ENCODE peak calls at places on chromosomes 12 and 14, in six cellular contexts. One of them, this sample, is unnamed.

GRCh38 chr14:103422981-103423600 is 37.9 kb downstream of the MARK3 start:
- DNase-seq in thoracic aorta: no peak
- DNase-seq in NCI-H345: no peak
- DNase-seq in skeletal muscle cell: peak
- DNase-seq in NCI-H1436: no peak
- DNase-seq in T1000: no peak
- DNase-seq in this sample: no peak

GRCh38 chr12:48027183-48028002 is 23.1 kb upstream of the COL2A1 start:
- DNase-seq in thoracic aorta: no peak
- DNase-seq in NCI-H345: no peak
- DNase-seq in skeletal muscle cell: no peak
- DNase-seq in NCI-H1436: no peak
- DNase-seq in T1000: no peak
- DNase-seq in this sample: no peak

GRCh38 chr12:111180830-111181726 is 187.8 kb downstream of the PHETA1 start:
- DNase-seq in thoracic aorta: peak
- DNase-seq in NCI-H345: peak
- DNase-seq in skeletal muscle cell: peak
- DNase-seq in NCI-H1436: peak
- DNase-seq in T1000: no peak
- DNase-seq in this sample: no peak

GRCh38 chr12:76864791-76865400 is 13.9 kb downstream of the CSRP2 start:
- DNase-seq in thoracic aorta: no peak
- DNase-seq in NCI-H345: no peak
- DNase-seq in skeletal muscle cell: no peak
- DNase-seq in NCI-H1436: no peak
- DNase-seq in T1000: no peak
- DNase-seq in this sample: no peak

GRCh38 chr14:24172261-24172860 is 481 bp downstream of the REC8 start:
- DNase-seq in thoracic aorta: no peak
- DNase-seq in NCI-H345: no peak
- DNase-seq in skeletal muscle cell: no peak
- DNase-seq in NCI-H1436: no peak
- DNase-seq in T1000: no peak
- DNase-seq in this sample: no peak

GRCh38 chr12:32418903-32419519 is 19.7 kb downstream of the FGD4 start:
- DNase-seq in thoracic aorta: no peak
- DNase-seq in NCI-H345: no peak
- DNase-seq in skeletal muscle cell: no peak
- DNase-seq in NCI-H1436: no peak
- DNase-seq in T1000: no peak
- DNase-seq in this sample: no peak

GRCh38 chr12:80778005-80778541 is 61.4 kb downstream of the MYF5 start:
- DNase-seq in thoracic aorta: no peak
- DNase-seq in NCI-H345: peak
- DNase-seq in skeletal muscle cell: peak
- DNase-seq in NCI-H1436: peak
- DNase-seq in T1000: peak
- DNase-seq in this sample: peak

GRCh38 chr12:124426594-124427550 is 132.0 kb downstream of the RFLNA start:
- DNase-seq in thoracic aorta: no peak
- DNase-seq in NCI-H345: no peak
- DNase-seq in skeletal muscle cell: no peak
- DNase-seq in NCI-H1436: no peak
- DNase-seq in T1000: no peak
- DNase-seq in this sample: no peak

GRCh38 chr14:51527073-51527472 is 124.6 kb upstream of the FRMD6 start:
- DNase-seq in thoracic aorta: no peak
- DNase-seq in NCI-H345: no peak
- DNase-seq in skeletal muscle cell: no peak
- DNase-seq in NCI-H1436: no peak
- DNase-seq in T1000: no peak
- DNase-seq in this sample: no peak

GRCh38 chr14:74863274-74863673 is 12.7 kb downstream of the PROX2 start:
- DNase-seq in thoracic aorta: no peak
- DNase-seq in NCI-H345: no peak
- DNase-seq in skeletal muscle cell: no peak
- DNase-seq in NCI-H1436: no peak
- DNase-seq in T1000: no peak
- DNase-seq in this sample: no peak

GRCh38 chr14:89598548-89599186 is 181.6 kb upstream of the FOXN3 start:
- DNase-seq in thoracic aorta: no peak
- DNase-seq in NCI-H345: peak
- DNase-seq in skeletal muscle cell: no peak
- DNase-seq in NCI-H1436: no peak
- DNase-seq in T1000: no peak
- DNase-seq in this sample: no peak

GRCh38 chr14:103476631-103477030 is 46.0 kb downstream of the CKB start:
- DNase-seq in thoracic aorta: no peak
- DNase-seq in NCI-H345: no peak
- DNase-seq in skeletal muscle cell: no peak
- DNase-seq in NCI-H1436: no peak
- DNase-seq in T1000: no peak
- DNase-seq in this sample: no peak

GRCh38 chr12:4225571-4225970 is 48.0 kb upstream of the CCND2 start:
- DNase-seq in thoracic aorta: no peak
- DNase-seq in NCI-H345: no peak
- DNase-seq in skeletal muscle cell: no peak
- DNase-seq in NCI-H1436: no peak
- DNase-seq in T1000: no peak
- DNase-seq in this sample: no peak

This sample was measured in GM04503.